ENCODE peak calls at places on chromosomes 7 and 10, in seven cellular contexts. I, N, Y, R, B, Q and L are unnamed samples.

GRCh38 chr10:34528320-34528719 is 286.8 kb downstream of the PARD3 start:
- DNase-seq in I (no peak), N (peak; percentile 47), Y (peak; percentile 91), R (no peak), B (peak; percentile 6), Q (no peak), L (no peak)

GRCh38 chr10:85604884-85605283 is 761.7 kb downstream of the GRID1 start:
- DNase-seq in I (no peak), N (no peak), Y (no peak), R (no peak), B (no peak), Q (no peak), L (no peak)

GRCh38 chr7:116173051-116174028 is 37.0 kb upstream of the TES start:
- DNase-seq in I (peak; percentile 26), N (peak; percentile 10), Y (peak; percentile 80), R (peak; percentile 9), B (peak; percentile 68), Q (peak; percentile 50), L (no peak)

GRCh38 chr7:14767716-14768425 is 134.7 kb downstream of the DGKB start:
- DNase-seq in I (no peak), N (no peak), Y (peak; percentile 33), R (no peak), B (no peak), Q (no peak), L (no peak)

GRCh38 chr10:86260564-86260963 is 106.0 kb downstream of the GRID1 start:
- DNase-seq in I (no peak), N (peak; percentile 45), Y (no peak), R (no peak), B (no peak), Q (no peak), L (no peak)

GRCh38 chr7:151731022-151731441 is 145.9 kb downstream of the PRKAG2 start:
- DNase-seq in I (no peak), N (no peak), Y (no peak), R (no peak), B (no peak), Q (peak; percentile 45), L (no peak)

GRCh38 chr10:31290386-31290785 is 28.6 kb upstream of the ZEB1 start:
- DNase-seq in I (no peak), N (no peak), Y (no peak), R (no peak), B (no peak), Q (no peak), L (no peak)

GRCh38 chr10:98258683-98259454 is 9.1 kb downstream of the LOXL4 start:
- DNase-seq in I (no peak), N (no peak), Y (no peak), R (no peak), B (no peak), Q (no peak), L (no peak)

GRCh38 chr7:100819586-100819985 is 7.7 kb downstream of the EPHB4 start:
- DNase-seq in I (no peak), N (peak; percentile 27), Y (no peak), R (no peak), B (no peak), Q (no peak), L (no peak)

GRCh38 chr10:112461029-112461887 is 14.2 kb downstream of the VTI1A start:
- DNase-seq in I (no peak), N (no peak), Y (peak; percentile 25), R (no peak), B (no peak), Q (no peak), L (no peak)

GRCh38 chr10:43395571-43396060 is 13.4 kb downstream of the HNRNPF start:
- DNase-seq in I (no peak), N (no peak), Y (peak; percentile 56), R (peak; percentile 30), B (no peak), Q (peak; percentile 77), L (no peak)

GRCh38 chr7:27462575-27463270 is 200.0 kb downstream of the HIBADH start:
- DNase-seq in I (no peak), N (no peak), Y (no peak), R (no peak), B (no peak), Q (no peak), L (no peak)

GRCh38 chr7:81990395-81990794 is 220.5 kb upstream of the HGF start:
- DNase-seq in I (no peak), N (no peak), Y (peak; percentile 1), R (no peak), B (no peak), Q (no peak), L (no peak)